ENCODE peak calls at places on chromosomes 2 and 18, in ten cellular contexts. A is brain microvascular endothelial cell, L is thoracic aorta, B is AG09309, T is HFF-Myc, Y is fibroblast of mammary gland, Z is left ventricle myocardium inferior, P is neural crest cell, O is OCI-LY7, G is progenitor cell of endocrine pancreas. Q is an unnamed sample.

GRCh38 chr2:128536925-128537620 is 218.4 kb upstream of the HS6ST1 start:
- DNase-seq in Z (no peak), T (peak; percentile 87), G (no peak), A (peak; percentile 99), B (peak; percentile 80), O (no peak), P (no peak), Y (peak; percentile 97), L (no peak), Q (no peak)

GRCh38 chr2:63012541-63012940 is 38.1 kb upstream of the OTX1 start:
- DNase-seq in A (no peak), B (no peak), P (no peak), Z (no peak), Y (no peak), T (peak; percentile 79), G (no peak), L (no peak), O (no peak), Q (no peak)

GRCh38 chr18:49444599-49444998 is 15.8 kb downstream of the DYM start:
- DNase-seq in A (no peak), Y (peak; percentile 33), G (no peak), B (no peak), L (no peak), P (no peak), O (no peak), Z (no peak), T (no peak), Q (no peak)

GRCh38 chr18:69674292-69674877 is 273.3 kb downstream of the CD226 start:
- DNase-seq in O (no peak), A (no peak), Z (no peak), P (no peak), B (no peak), L (no peak), T (no peak), G (no peak), Y (no peak), Q (no peak)

GRCh38 chr2:40193670-40194026 is 258.2 kb downstream of the SLC8A1 start:
- DNase-seq in T (no peak), A (no peak), P (no peak), L (no peak), Z (no peak), O (no peak), Y (no peak), G (no peak), B (no peak), Q (no peak)

GRCh38 chr18:2889761-2890192 is 43.0 kb downstream of the EMILIN2 start:
- DNase-seq in O (no peak), Z (no peak), P (no peak), G (no peak), A (peak; percentile 62), L (no peak), T (no peak), Y (no peak), B (no peak), Q (no peak)

GRCh38 chr2:70643715-70644114 is 90.1 kb upstream of the TGFA start:
- DNase-seq in Z (no peak), G (no peak), L (no peak), A (no peak), Y (peak; percentile 4), T (no peak), B (no peak), P (no peak), O (peak; percentile 7), Q (no peak)

GRCh38 chr2:233473878-233474277 is 92.7 kb downstream of the USP40 start:
- DNase-seq in B (no peak), A (no peak), T (no peak), P (no peak), G (no peak), O (no peak), Z (no peak), Y (no peak), L (no peak), Q (no peak)

GRCh38 chr2:42009657-42010580 is 37.9 kb upstream of the PKDCC start:
- DNase-seq in L (no peak), B (no peak), Z (no peak), A (no peak), O (no peak), G (no peak), P (no peak), T (no peak), Y (peak; percentile 19), Q (no peak)

GRCh38 chr18:12843420-12844346 is 40.4 kb downstream of the PTPN2 start:
- DNase-seq in P (no peak), A (no peak), Z (no peak), O (no peak), B (no peak), L (no peak), T (no peak), G (no peak), Y (no peak), Q (no peak)

GRCh38 chr2:231059756-231060155 is 3.1 kb downstream of the PSMD1 start:
- DNase-seq in L (no peak), A (no peak), O (no peak), T (no peak), B (no peak), P (no peak), Y (peak; percentile 49), Z (no peak), G (no peak), Q (no peak)

GRCh38 chr2:171531836-171532450 is 9.7 kb downstream of the CYBRD1 start:
- DNase-seq in B (no peak), Z (no peak), O (no peak), Y (no peak), G (no peak), L (no peak), T (no peak), A (no peak), P (no peak), Q (no peak)

GRCh38 chr18:72869786-72870185 is 2.0 kb upstream of the NETO1 start:
- DNase-seq in O (no peak), G (no peak), P (no peak), Y (no peak), B (no peak), L (no peak), T (no peak), A (no peak), Z (no peak), Q (peak; percentile 29)

GRCh38 chr18:13551841-13552733 is 174.3 kb downstream of the FAM210A start:
- DNase-seq in Z (no peak), O (no peak), Y (no peak), L (no peak), A (no peak), B (no peak), G (no peak), P (no peak), T (no peak), Q (no peak)

GRCh38 chr2:236302555-236302954 is 38.3 kb upstream of the ASB18 start:
- DNase-seq in T (no peak), A (no peak), G (no peak), L (no peak), B (no peak), Y (no peak), P (no peak), Z (no peak), O (no peak), Q (no peak)

GRCh38 chr2:37837576-37838335 is 87.3 kb upstream of the RMDN2 start:
- DNase-seq in L (no peak), T (no peak), O (no peak), G (no peak), B (no peak), P (no peak), Y (peak; percentile 83), Z (peak; percentile 32), A (no peak), Q (no peak)

GRCh38 chr2:97745474-97746172 is 32.2 kb downstream of the ZAP70 start:
- DNase-seq in O (no peak), Y (no peak), B (no peak), L (no peak), A (no peak), T (no peak), Z (peak; percentile 7), G (no peak), P (no peak), Q (no peak)

GRCh38 chr2:216950547-216950946 is 90.7 kb upstream of the TNP1 start:
- DNase-seq in A (no peak), B (no peak), T (no peak), L (no peak), Y (no peak), Z (no peak), P (no peak), O (no peak), G (no peak), Q (no peak)

GRCh38 chr2:69830045-69830905 is 815 bp downstream of the GMCL1 start:
- DNase-seq in T (no peak), G (peak; percentile 15), Z (peak; percentile 16), A (peak; percentile 9), P (peak; percentile 20), B (no peak), Y (peak; percentile 32), O (peak; percentile 53), L (no peak), Q (peak; percentile 48)

GRCh38 chr2:60351321-60351720 is 202.1 kb downstream of the BCL11A start:
- DNase-seq in P (no peak), G (no peak), L (no peak), O (no peak), B (no peak), T (no peak), Z (no peak), Y (no peak), A (no peak), Q (no peak)
- TF ChIP-seq CTCF in P (no peak), G (no peak), L (no peak), O (no peak), B (no peak), T (no peak), Z (no peak), Y (no peak), A (no peak), Q (no peak)

GRCh38 chr2:176575237-176575744 is 306.0 kb downstream of the MTX2 start:
- DNase-seq in L (no peak), A (no peak), O (no peak), T (no peak), B (no peak), Y (no peak), Z (no peak), G (no peak), P (no peak), Q (no peak)
- TF ChIP-seq CTCF in L (no peak), A (no peak), O (no peak), T (no peak), B (no peak), Y (no peak), Z (no peak), G (no peak), P (no peak), Q (no peak)

DNA sequence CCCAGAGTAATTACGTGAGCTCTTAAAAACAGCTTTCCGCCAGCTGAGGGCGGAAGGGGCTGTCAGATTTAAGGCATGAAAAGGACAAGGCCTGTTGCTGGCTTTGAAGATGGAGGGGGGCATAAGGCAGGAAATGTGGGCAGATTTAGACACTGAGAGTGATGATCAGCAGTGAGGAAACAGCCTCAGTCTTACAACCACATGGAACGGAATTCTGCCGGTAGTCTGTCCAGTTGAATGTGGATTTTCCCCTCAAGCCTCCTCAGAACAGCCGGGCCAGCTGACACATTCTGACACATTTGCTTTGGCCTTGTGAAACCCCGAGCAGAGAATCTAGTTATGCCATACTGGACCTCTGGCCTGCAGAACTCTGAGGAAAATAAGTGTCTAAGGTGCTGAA is 16.6 kb downstream of the POLE4 start:
- DNase-seq in T (no peak), Y (no peak), G (no peak), L (no peak), O (no peak), Z (no peak), P (no peak), B (no peak), A (no peak), Q (no peak)
- TF ChIP-seq CTCF in T (no peak), Y (no peak), G (no peak), L (no peak), O (no peak), Z (no peak), P (no peak), B (no peak), A (no peak), Q (no peak)

GRCh38 chr2:65256088-65256487 is 28.5 kb downstream of the ACTR2 start:
- DNase-seq in A (no peak), O (peak; percentile 26), G (no peak), B (no peak), P (no peak), Z (no peak), T (no peak), L (no peak), Y (no peak), Q (no peak)
- TF ChIP-seq CTCF in A (no peak), O (peak; percentile 76), G (peak; percentile 29), B (peak; percentile 12), P (peak; percentile 41), Z (peak; percentile 39), T (no peak), L (no peak), Y (peak; percentile 11), Q (no peak)